ENCODE peak calls at places on chromosomes 1 and 21, in seven cellular contexts. C is HuH-7.5; S is posterior cingulate gyrus; N is ACHN; A is astrocyte; V is activated CD4-positive, CD25-positive, alpha-beta regulatory T cell; G is NCI-H2029. B is an unnamed sample.

GRCh38 chr1:187943606-187944403 is 1115.1 kb downstream of the PLA2G4A start:
- DNase-seq in C (no peak), S (no peak), N (no peak), A (no peak), V (no peak), G (no peak), B (no peak)

GRCh38 chr1:110734146-110734680 is 59.5 kb upstream of the KCNA3 start:
- DNase-seq in C (no peak), S (no peak), N (no peak), A (no peak), V (no peak), G (peak), B (no peak)

GRCh38 chr1:152757747-152758146 is at the start of gene KPRP:
- DNase-seq in C (no peak), S (no peak), N (no peak), A (no peak), V (no peak), G (no peak), B (no peak)

GRCh38 chr1:218772575-218772974 is 401.1 kb upstream of the LYPLAL1 start:
- DNase-seq in C (no peak), S (no peak), N (no peak), A (peak), V (no peak), G (no peak), B (no peak)

GRCh38 chr21:44494956-44495355 is 39.6 kb downstream of the LRRC3 start:
- DNase-seq in C (no peak), S (peak), N (no peak), A (no peak), V (no peak), G (no peak), B (no peak)

GRCh38 chr1:165644064-165644735 is 13.2 kb downstream of the MGST3 start:
- DNase-seq in C (no peak), S (no peak), N (no peak), A (no peak), V (no peak), G (no peak), B (no peak)

GRCh38 chr1:170095976-170096725 is 21.7 kb upstream of the KIFAP3 start:
- DNase-seq in C (no peak), S (no peak), N (no peak), A (no peak), V (no peak), G (no peak), B (no peak)

GRCh38 chr1:158798531-158798930 is 17.5 kb upstream of the OR6N2 start:
- DNase-seq in C (no peak), S (no peak), N (peak), A (no peak), V (no peak), G (no peak), B (no peak)

GRCh38 chr21:33324311-33325221 is at the start of gene IFNAR1:
- DNase-seq in C (peak), S (peak), N (peak), A (peak), V (peak), G (peak), B (peak)